ENCODE peak calls at places on chromosomes 11 and 22, in six cellular contexts. I, F, U, B, H and V are unnamed samples.

GRCh38 chr22:29328566-29329500 is 13.3 kb upstream of the RASL10A start:
- DNase-seq in U (no peak), B (no peak), H (no peak), I (no peak), F (no peak), V (no peak)

GRCh38 chr22:36536717-36537116 is 7.8 kb upstream of the EIF3D start:
- DNase-seq in B (no peak), I (no peak), F (no peak), H (no peak), U (no peak), V (no peak)

GRCh38 chr11:10302294-10302743 is 2.6 kb upstream of the ADM start:
- DNase-seq in U (peak; percentile 36), B (peak; percentile 19), H (peak; percentile 78), I (no peak), F (no peak), V (no peak)

GRCh38 chr22:31098633-31099110 is 8.7 kb downstream of the SELENOM start:
- DNase-seq in B (peak; percentile 70), H (no peak), I (no peak), F (no peak), U (no peak), V (no peak)

GRCh38 chr11:115920087-115920461 is 415.9 kb upstream of the CADM1 start:
- DNase-seq in F (no peak), U (no peak), I (no peak), H (no peak), B (no peak), V (no peak)

GRCh38 chr11:134338654-134339053 is 6.9 kb downstream of the GLB1L2 start:
- DNase-seq in B (no peak), F (no peak), I (no peak), U (no peak), H (peak; percentile 24), V (no peak)

GRCh38 chr22:37126383-37126782 is 16.9 kb upstream of the TMPRSS6 start:
- DNase-seq in F (no peak), H (no peak), B (peak; percentile 21), I (no peak), U (no peak), V (no peak)

GRCh38 chr11:126345759-126346585 is 9.5 kb upstream of the ST3GAL4 start:
- DNase-seq in I (no peak), F (peak; percentile 47), U (peak; percentile 32), H (no peak), B (no peak), V (no peak)

GRCh38 chr22:36790648-36791047 is 14.7 kb upstream of the IFT27 start:
- DNase-seq in H (no peak), B (no peak), I (no peak), U (no peak), F (no peak), V (no peak)

GRCh38 chr11:20483931-20484330 is 96.4 kb downstream of the PRMT3 start:
- DNase-seq in H (no peak), I (no peak), U (no peak), F (peak; percentile 58), B (no peak), V (no peak)

GRCh38 chr11:70482529-70482917 is 84.2 kb downstream of the CTTN start:
- DNase-seq in F (no peak), U (no peak), B (peak; percentile 86), H (no peak), I (no peak), V (no peak)

GRCh38 chr11:70485326-70486025 is 87.1 kb downstream of the CTTN start:
- DNase-seq in F (no peak), B (no peak), U (no peak), I (no peak), H (no peak), V (no peak)

GRCh38 chr11:70481625-70482528 is 83.5 kb downstream of the CTTN start:
- DNase-seq in B (no peak), I (peak; percentile 64), H (peak; percentile 60), F (peak; percentile 80), U (peak; percentile 94), V (no peak)

GRCh38 chr11:70483940-70484339 is 85.6 kb downstream of the CTTN start:
- DNase-seq in U (no peak), I (no peak), F (no peak), B (no peak), H (no peak), V (no peak)

DNA sequence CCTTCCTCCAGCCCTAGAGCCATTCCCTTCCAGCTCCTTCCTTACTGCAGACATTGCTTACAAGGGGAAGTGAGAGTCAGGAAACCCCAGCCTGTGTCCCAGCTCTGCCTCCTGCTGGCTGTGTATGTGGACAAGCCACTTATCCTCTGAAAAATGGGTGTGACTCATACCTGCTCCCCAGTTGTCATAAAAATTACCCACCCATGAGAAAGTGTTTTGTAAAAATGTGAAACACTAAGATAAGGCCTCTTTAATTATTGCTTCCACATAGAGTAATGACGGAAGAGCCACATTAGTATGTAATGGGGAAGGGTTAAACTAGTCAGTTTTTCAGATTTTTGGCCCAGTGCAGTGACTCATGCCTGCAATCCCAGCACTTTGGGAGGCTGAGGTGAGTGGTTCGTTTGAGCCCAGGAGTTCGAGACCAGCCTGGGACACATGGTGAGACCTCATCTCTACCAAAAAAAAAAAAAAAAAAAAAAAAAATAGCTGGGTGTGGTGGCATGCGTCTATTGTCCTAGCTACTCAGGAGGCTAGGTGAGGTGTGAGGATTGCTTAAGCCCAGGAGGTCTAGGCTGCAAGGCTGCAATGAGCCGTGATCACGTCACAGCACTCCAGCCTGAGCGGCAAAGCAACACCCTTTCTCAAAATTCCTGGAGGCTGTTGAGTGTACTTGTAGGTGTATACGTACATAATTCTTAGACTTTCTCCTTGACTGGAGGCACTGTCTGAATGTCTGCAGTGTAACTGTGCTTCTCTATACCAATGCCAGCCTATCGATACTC is 84.9 kb downstream of the CTTN start:
- DNase-seq in B (peak; percentile 50), H (peak; percentile 72), I (peak; percentile 68), F (peak; percentile 69), U (peak; percentile 90), V (no peak)
- TF ChIP-seq CTCF in B (peak; percentile 56), H (no peak), I (peak; percentile 12), F (peak; percentile 13), U (peak; percentile 88), V (peak; percentile 49)

GRCh38 chr11:37230865-37231264 is 632.8 kb upstream of the RAG2 start:
- DNase-seq in I (no peak), U (no peak), H (no peak), B (no peak), F (peak; percentile 13), V (no peak)
- TF ChIP-seq CTCF in I (no peak), U (peak; percentile 30), H (no peak), B (no peak), F (peak; percentile 12), V (peak; percentile 40)

DNA sequence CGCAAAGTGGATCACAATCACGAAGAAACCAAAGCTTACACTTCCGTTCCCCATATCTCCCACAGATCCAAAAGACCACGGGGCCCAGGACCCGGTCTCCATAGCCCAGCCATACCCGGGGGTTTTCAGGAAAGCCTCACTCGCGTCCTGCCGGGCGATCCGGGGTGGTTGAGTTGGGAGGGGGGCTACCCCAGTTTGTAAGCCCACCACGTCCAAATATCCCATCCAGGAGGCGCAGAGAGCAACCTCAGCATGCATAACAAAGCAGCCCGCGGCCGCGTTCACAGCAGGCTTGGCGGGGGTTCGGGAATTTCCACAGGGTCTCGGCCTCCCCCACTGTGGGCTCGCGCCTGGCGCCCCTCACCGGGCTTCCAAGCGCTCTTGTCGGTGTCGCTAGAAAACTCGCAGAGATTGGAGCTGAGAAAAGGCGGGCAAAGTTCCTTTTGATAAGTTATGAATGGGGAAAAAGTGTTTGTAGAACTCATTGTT is 9.5 kb downstream of the SDF2L1 start:
- DNase-seq in H (no peak), I (no peak), B (no peak), U (peak; percentile 9), F (no peak), V (no peak)
- TF ChIP-seq CTCF in H (no peak), I (no peak), B (no peak), U (no peak), F (no peak), V (no peak)

GRCh38 chr22:41940853-41941765 is 5.8 kb downstream of the CENPM start:
- DNase-seq in I (peak; percentile 59), B (peak; percentile 86), U (peak; percentile 67), H (peak; percentile 84), F (peak; percentile 78), V (no peak)
- TF ChIP-seq CTCF in I (peak; percentile 70), B (peak; percentile 88), U (peak; percentile 75), H (peak; percentile 97), F (peak; percentile 95), V (peak; percentile 92)

DNA sequence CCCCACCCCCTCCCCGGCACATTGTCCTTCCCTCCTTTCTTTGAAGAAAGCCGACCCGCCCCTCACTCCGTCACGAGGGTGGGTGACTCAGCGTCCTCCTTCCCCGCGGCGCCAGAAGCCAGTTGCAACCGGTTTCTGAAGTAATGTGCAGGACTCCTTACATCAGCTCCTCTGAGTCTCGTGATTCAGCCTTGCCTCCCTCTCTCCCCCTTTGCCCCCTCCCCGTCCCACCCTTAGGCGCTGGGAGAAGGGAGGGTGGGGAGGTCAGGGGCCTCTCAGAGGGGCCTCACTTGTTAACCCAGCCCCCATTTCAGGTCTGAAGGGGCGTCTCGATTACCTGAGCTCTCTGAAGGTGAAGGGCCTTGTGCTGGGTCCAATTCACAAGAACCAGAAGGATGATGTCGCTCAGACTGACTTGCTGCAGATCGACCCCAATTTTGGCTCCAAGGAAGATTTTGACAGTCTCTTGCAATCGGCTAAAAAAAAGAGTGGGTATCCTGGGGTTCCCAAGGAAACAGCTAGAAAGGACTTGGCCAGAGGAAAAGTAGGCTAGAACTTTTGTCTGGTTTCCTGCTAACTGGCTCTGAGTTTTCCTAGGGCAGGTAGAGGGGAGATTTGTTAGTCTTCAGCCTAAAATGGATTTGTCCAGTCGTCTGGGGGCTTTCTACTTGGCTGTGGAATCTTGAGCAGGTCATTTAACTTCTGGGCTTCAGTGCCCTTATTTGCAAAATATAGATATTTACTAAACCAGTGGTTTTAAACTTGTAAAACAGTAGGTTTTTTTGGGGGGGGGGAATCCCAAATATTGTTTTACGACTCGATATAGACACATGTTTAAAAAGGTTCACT is 1.1 kb downstream of the SLC3A2 start:
- DNase-seq in F (peak; percentile 98), I (peak; percentile 97), U (peak; percentile 98), B (peak; percentile 90), H (peak; percentile 98), V (peak; percentile 93)
- TF ChIP-seq CTCF in F (no peak), I (no peak), U (peak; percentile 2), B (no peak), H (no peak), V (no peak)

DNA sequence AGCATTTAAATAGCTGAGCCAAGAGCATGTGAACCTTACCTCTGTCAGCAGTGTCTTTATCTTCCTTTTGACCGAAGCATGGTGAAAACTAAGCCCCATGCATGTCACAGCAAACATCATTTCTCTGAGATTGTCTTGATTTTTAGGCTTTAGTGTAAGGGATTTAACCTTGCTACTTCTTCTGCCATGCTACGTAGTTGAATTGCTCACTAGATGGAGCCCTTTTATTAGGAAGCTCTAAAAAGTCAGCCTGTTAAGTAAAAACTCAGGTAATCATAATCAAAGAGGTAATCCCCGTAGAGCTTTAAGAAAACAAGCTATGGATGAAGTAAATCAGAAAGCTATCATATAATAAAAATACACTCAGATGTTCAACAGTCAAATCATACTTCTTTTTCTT is 149.5 kb downstream of the PGR start:
- DNase-seq in U (peak; percentile 56), F (peak; percentile 30), I (peak; percentile 1), H (no peak), B (no peak), V (no peak)
- TF ChIP-seq CTCF in U (peak; percentile 75), F (no peak), I (peak; percentile 36), H (no peak), B (peak; percentile 50), V (peak; percentile 49)

GRCh38 chr11:7299393-7299792 is 47.7 kb downstream of the SYT9 start:
- DNase-seq in U (no peak), H (no peak), I (no peak), F (no peak), B (no peak), V (no peak)
- TF ChIP-seq CTCF in U (peak; percentile 37), H (no peak), I (no peak), F (no peak), B (no peak), V (no peak)

GRCh38 chr11:103338621-103339484 is 229.6 kb downstream of the DYNC2H1 start:
- DNase-seq in B (no peak), I (no peak), H (no peak), U (peak; percentile 48), F (peak; percentile 2), V (no peak)
- TF ChIP-seq CTCF in B (no peak), I (no peak), H (no peak), U (peak; percentile 63), F (no peak), V (no peak)